ENCODE peak calls at places on chromosomes 7 and 10, in four cellular contexts. One of them, this sample, is unnamed.

GRCh38 chr10:119328222-119328621 is 120.9 kb downstream of the GRK5 start:
- DNase-seq in neural progenitor cell: no peak
- DNase-seq in GM23338: no peak
- DNase-seq in MM.1S: no peak
- DNase-seq in this sample: no peak

GRCh38 chr7:140607441-140607989 is 33.1 kb downstream of the DENND2A start:
- DNase-seq in neural progenitor cell: no peak
- DNase-seq in GM23338: no peak
- DNase-seq in MM.1S: no peak
- DNase-seq in this sample: peak; percentile 80

GRCh38 chr10:21281765-21282484 is 243.6 kb downstream of the SKIDA1 start:
- DNase-seq in neural progenitor cell: peak; percentile 81
- DNase-seq in GM23338: peak; percentile 95
- DNase-seq in MM.1S: no peak
- DNase-seq in this sample: no peak

GRCh38 chr7:135745702-135746312 is 2.8 kb downstream of the FAM180A start:
- DNase-seq in neural progenitor cell: no peak
- DNase-seq in GM23338: no peak
- DNase-seq in MM.1S: no peak
- DNase-seq in this sample: peak; percentile 95

GRCh38 chr7:116863168-116863670 is 832 bp downstream of the CAPZA2 start:
- DNase-seq in neural progenitor cell: peak; percentile 62
- DNase-seq in GM23338: peak; percentile 52
- DNase-seq in MM.1S: no peak
- DNase-seq in this sample: peak; percentile 12

GRCh38 chr10:74898201-74898976 is 72.0 kb downstream of the KAT6B start:
- DNase-seq in neural progenitor cell: no peak
- DNase-seq in GM23338: no peak
- DNase-seq in MM.1S: peak; percentile 51
- DNase-seq in this sample: peak; percentile 96

GRCh38 chr7:151637781-151638261 is 118.1 kb upstream of the RHEB start:
- DNase-seq in neural progenitor cell: no peak
- DNase-seq in GM23338: no peak
- DNase-seq in MM.1S: no peak
- DNase-seq in this sample: no peak

GRCh38 chr10:11045995-11046394 is 28.3 kb downstream of the CELF2 start:
- DNase-seq in neural progenitor cell: no peak
- DNase-seq in GM23338: no peak
- DNase-seq in MM.1S: no peak
- DNase-seq in this sample: no peak

GRCh38 chr7:135716677-135717238 is 11.2 kb downstream of the SLC13A4 start:
- DNase-seq in neural progenitor cell: no peak
- DNase-seq in GM23338: no peak
- DNase-seq in MM.1S: no peak
- DNase-seq in this sample: peak; percentile 85

GRCh38 chr7:130632111-130632510 is 36.4 kb downstream of the COPG2 start:
- DNase-seq in neural progenitor cell: no peak
- DNase-seq in GM23338: no peak
- DNase-seq in MM.1S: no peak
- DNase-seq in this sample: peak; percentile 81

GRCh38 chr7:36838616-36839015 is 114.3 kb upstream of the AOAH start:
- DNase-seq in neural progenitor cell: no peak
- DNase-seq in GM23338: no peak
- DNase-seq in MM.1S: no peak
- DNase-seq in this sample: no peak

GRCh38 chr7:157004050-157004838 is 6.2 kb downstream of the MNX1 start:
- DNase-seq in neural progenitor cell: peak; percentile 84
- DNase-seq in GM23338: no peak
- DNase-seq in MM.1S: peak; percentile 8
- DNase-seq in this sample: no peak
- TF ChIP-seq EZH2 in neural progenitor cell: peak; percentile 99
- TF ChIP-seq EZH2 in GM23338: peak; percentile 92
- TF ChIP-seq EZH2 in MM.1S: no peak
- TF ChIP-seq EZH2 in this sample: no peak

GRCh38 chr10:1058017-1058416 is 1.8 kb downstream of the WDR37 start:
- DNase-seq in neural progenitor cell: no peak
- DNase-seq in GM23338: no peak
- DNase-seq in MM.1S: no peak
- DNase-seq in this sample: no peak

GRCh38 chr10:1054684-1055083 is 1.5 kb upstream of the WDR37 start:
- DNase-seq in neural progenitor cell: no peak
- DNase-seq in GM23338: no peak
- DNase-seq in MM.1S: no peak
- DNase-seq in this sample: no peak

GRCh38 chr10:1056326-1057105 is at the start of gene WDR37:
- DNase-seq in neural progenitor cell: peak; percentile 93
- DNase-seq in GM23338: peak; percentile 92
- DNase-seq in MM.1S: peak; percentile 77
- DNase-seq in this sample: peak; percentile 56

GRCh38 chr10:1059902-1060301 is 3.7 kb downstream of the WDR37 start:
- DNase-seq in neural progenitor cell: no peak
- DNase-seq in GM23338: no peak
- DNase-seq in MM.1S: no peak
- DNase-seq in this sample: no peak

GRCh38 chr10:1057106-1057657 is 997 bp downstream of the WDR37 start:
- DNase-seq in neural progenitor cell: peak; percentile 51
- DNase-seq in GM23338: peak; percentile 43
- DNase-seq in MM.1S: no peak
- DNase-seq in this sample: no peak
- TF ChIP-seq EZH2phosphoT487 in neural progenitor cell: no peak
- TF ChIP-seq EZH2phosphoT487 in GM23338: no peak
- TF ChIP-seq EZH2phosphoT487 in MM.1S: no peak
- TF ChIP-seq EZH2phosphoT487 in this sample: no peak

GRCh38 chr10:23695825-23696420 is 257.0 kb downstream of the OTUD1 start:
- DNase-seq in neural progenitor cell: peak; percentile 46
- DNase-seq in GM23338: peak; percentile 39
- DNase-seq in MM.1S: no peak
- DNase-seq in this sample: no peak

GRCh38 chr10:23694921-23695824 is 256.3 kb downstream of the OTUD1 start:
- DNase-seq in neural progenitor cell: peak; percentile 78
- DNase-seq in GM23338: peak; percentile 56
- DNase-seq in MM.1S: peak; percentile 26
- DNase-seq in this sample: no peak

GRCh38 chr10:23694446-23694920 is 255.6 kb downstream of the OTUD1 start:
- DNase-seq in neural progenitor cell: peak; percentile 78
- DNase-seq in GM23338: peak; percentile 74
- DNase-seq in MM.1S: no peak
- DNase-seq in this sample: no peak

GRCh38 chr10:23693895-23694294 is 255.0 kb downstream of the OTUD1 start:
- DNase-seq in neural progenitor cell: peak; percentile 48
- DNase-seq in GM23338: peak; percentile 49
- DNase-seq in MM.1S: no peak
- DNase-seq in this sample: no peak

DNA sequence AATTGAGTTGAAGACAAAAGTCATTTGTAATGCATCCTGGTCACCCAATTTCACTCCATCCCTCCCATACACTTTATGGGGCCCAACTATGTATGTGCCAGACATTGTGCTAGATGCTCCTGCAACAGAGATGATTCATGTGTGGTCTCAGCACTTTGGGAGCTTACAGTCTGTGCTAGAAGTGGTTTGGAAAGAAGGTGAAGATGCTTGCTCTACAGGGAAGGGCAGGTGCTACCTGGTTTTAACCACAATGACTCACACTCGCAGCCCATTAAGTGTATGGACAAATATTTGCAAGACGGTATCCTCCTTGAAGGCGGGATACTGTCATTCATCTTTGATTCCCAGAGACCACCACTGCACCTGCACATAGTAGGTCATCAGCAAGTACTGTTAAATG is 257.6 kb downstream of the OTUD1 start:
- DNase-seq in neural progenitor cell: no peak
- DNase-seq in GM23338: no peak
- DNase-seq in MM.1S: no peak
- DNase-seq in this sample: peak; percentile 39
- TF ChIP-seq EZH2 in neural progenitor cell: no peak
- TF ChIP-seq EZH2 in GM23338: no peak
- TF ChIP-seq EZH2 in MM.1S: no peak
- TF ChIP-seq EZH2 in this sample: no peak

GRCh38 chr10:86439544-86439943 is 72.9 kb upstream of the GRID1 start:
- DNase-seq in neural progenitor cell: no peak
- DNase-seq in GM23338: no peak
- DNase-seq in MM.1S: no peak
- DNase-seq in this sample: peak; percentile 25
- TF ChIP-seq EZH2phosphoT487 in neural progenitor cell: no peak
- TF ChIP-seq EZH2phosphoT487 in GM23338: no peak
- TF ChIP-seq EZH2phosphoT487 in MM.1S: no peak
- TF ChIP-seq EZH2phosphoT487 in this sample: no peak

GRCh38 chr10:112763916-112764520 is 186.0 kb upstream of the TCF7L2 start:
- DNase-seq in neural progenitor cell: no peak
- DNase-seq in GM23338: no peak
- DNase-seq in MM.1S: no peak
- DNase-seq in this sample: peak; percentile 86
- TF ChIP-seq EZH2 in neural progenitor cell: no peak
- TF ChIP-seq EZH2 in GM23338: no peak
- TF ChIP-seq EZH2 in MM.1S: no peak
- TF ChIP-seq EZH2 in this sample: no peak

GRCh38 chr7:47280114-47280513 is 301.8 kb downstream of the TNS3 start:
- DNase-seq in neural progenitor cell: no peak
- DNase-seq in GM23338: no peak
- DNase-seq in MM.1S: no peak
- DNase-seq in this sample: no peak

GRCh38 chr7:47283497-47284131 is 298.3 kb downstream of the TNS3 start:
- DNase-seq in neural progenitor cell: no peak
- DNase-seq in GM23338: no peak
- DNase-seq in MM.1S: no peak
- DNase-seq in this sample: peak; percentile 77

GRCh38 chr7:47282790-47283496 is 299.0 kb downstream of the TNS3 start:
- DNase-seq in neural progenitor cell: no peak
- DNase-seq in GM23338: no peak
- DNase-seq in MM.1S: no peak
- DNase-seq in this sample: no peak

GRCh38 chr7:47281966-47282643 is 299.8 kb downstream of the TNS3 start:
- DNase-seq in neural progenitor cell: no peak
- DNase-seq in GM23338: no peak
- DNase-seq in MM.1S: no peak
- DNase-seq in this sample: no peak

DNA sequence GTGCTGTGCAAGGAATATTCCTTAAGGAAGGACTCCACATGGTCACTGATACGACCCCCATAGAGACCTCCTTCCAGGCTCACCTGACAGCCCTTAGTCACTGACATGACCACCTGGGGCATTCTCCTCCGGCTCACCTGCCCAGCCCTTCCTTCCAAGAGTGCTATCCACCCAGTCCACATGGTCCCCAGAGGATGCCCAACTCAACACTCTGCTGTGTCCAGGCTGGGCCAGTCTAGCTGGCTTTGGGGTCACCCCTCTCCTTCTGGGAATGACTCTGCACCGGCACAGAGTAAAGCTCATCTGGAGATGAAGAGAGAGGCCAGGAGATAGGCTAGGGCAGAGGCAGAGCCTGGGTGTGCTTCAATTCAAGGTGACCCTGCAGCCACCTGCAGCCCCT is 300.8 kb downstream of the TNS3 start:
- DNase-seq in neural progenitor cell: no peak
- DNase-seq in GM23338: no peak
- DNase-seq in MM.1S: no peak
- DNase-seq in this sample: no peak
- TF ChIP-seq EZH2phosphoT487 in neural progenitor cell: no peak
- TF ChIP-seq EZH2phosphoT487 in GM23338: no peak
- TF ChIP-seq EZH2phosphoT487 in MM.1S: no peak
- TF ChIP-seq EZH2phosphoT487 in this sample: no peak

GRCh38 chr10:46282460-46283216 is 4.2 kb upstream of the ANTXRL start:
- DNase-seq in neural progenitor cell: peak; percentile 70
- DNase-seq in GM23338: peak; percentile 59
- DNase-seq in MM.1S: peak; percentile 74
- DNase-seq in this sample: peak; percentile 42
- TF ChIP-seq EZH2 in neural progenitor cell: peak; percentile 81
- TF ChIP-seq EZH2 in GM23338: no peak
- TF ChIP-seq EZH2 in MM.1S: no peak
- TF ChIP-seq EZH2 in this sample: no peak